ENCODE peak calls at places on chromosomes 12 and 14, in seven cellular contexts. One of them, this sample, is unnamed.

GRCh38 chr12:108782971-108783370 is 51.7 kb upstream of the CORO1C start:
- DNase-seq in T1000: no peak
- DNase-seq in smooth muscle cell of the brain vasculature: no peak
- DNase-seq in fibroblast of lung: no peak
- DNase-seq in DMS153: no peak
- DNase-seq in left lung: no peak
- DNase-seq in uterus: no peak
- DNase-seq in this sample: no peak

GRCh38 chr12:47328831-47329545 is 249.2 kb upstream of the AMIGO2 start:
- DNase-seq in T1000: no peak
- DNase-seq in smooth muscle cell of the brain vasculature: no peak
- DNase-seq in fibroblast of lung: no peak
- DNase-seq in DMS153: no peak
- DNase-seq in left lung: no peak
- DNase-seq in uterus: no peak
- DNase-seq in this sample: no peak

GRCh38 chr12:4787965-4788364 is 67.8 kb downstream of the GALNT8 start:
- DNase-seq in T1000: no peak
- DNase-seq in smooth muscle cell of the brain vasculature: no peak
- DNase-seq in fibroblast of lung: no peak
- DNase-seq in DMS153: no peak
- DNase-seq in left lung: no peak
- DNase-seq in uterus: no peak
- DNase-seq in this sample: no peak

GRCh38 chr12:3129301-3130052 is 52.3 kb downstream of the TSPAN9 start:
- DNase-seq in T1000: no peak
- DNase-seq in smooth muscle cell of the brain vasculature: no peak
- DNase-seq in fibroblast of lung: peak
- DNase-seq in DMS153: peak
- DNase-seq in left lung: no peak
- DNase-seq in uterus: no peak
- DNase-seq in this sample: no peak

GRCh38 chr14:75515631-75515999 is 6.7 kb upstream of the BATF start:
- DNase-seq in T1000: no peak
- DNase-seq in smooth muscle cell of the brain vasculature: no peak
- DNase-seq in fibroblast of lung: no peak
- DNase-seq in DMS153: no peak
- DNase-seq in left lung: no peak
- DNase-seq in uterus: no peak
- DNase-seq in this sample: no peak

GRCh38 chr12:3458041-3458440 is 33.0 kb upstream of the PRMT8 start:
- DNase-seq in T1000: no peak
- DNase-seq in smooth muscle cell of the brain vasculature: no peak
- DNase-seq in fibroblast of lung: no peak
- DNase-seq in DMS153: no peak
- DNase-seq in left lung: no peak
- DNase-seq in uterus: no peak
- DNase-seq in this sample: no peak

GRCh38 chr14:75183225-75183624 is 6.8 kb upstream of the TMED10 start:
- DNase-seq in T1000: no peak
- DNase-seq in smooth muscle cell of the brain vasculature: no peak
- DNase-seq in fibroblast of lung: no peak
- DNase-seq in DMS153: no peak
- DNase-seq in left lung: no peak
- DNase-seq in uterus: no peak
- DNase-seq in this sample: no peak

GRCh38 chr12:3962661-3963483 is 89.7 kb upstream of the PARP11 start:
- DNase-seq in T1000: no peak
- DNase-seq in smooth muscle cell of the brain vasculature: no peak
- DNase-seq in fibroblast of lung: no peak
- DNase-seq in DMS153: no peak
- DNase-seq in left lung: no peak
- DNase-seq in uterus: no peak
- DNase-seq in this sample: no peak

GRCh38 chr14:51104467-51104866 is 9.6 kb upstream of the TRIM9 start:
- DNase-seq in T1000: no peak
- DNase-seq in smooth muscle cell of the brain vasculature: no peak
- DNase-seq in fibroblast of lung: no peak
- DNase-seq in DMS153: no peak
- DNase-seq in left lung: no peak
- DNase-seq in uterus: no peak
- DNase-seq in this sample: no peak

GRCh38 chr12:107992870-107993451 is 136.1 kb upstream of the WSCD2 start:
- DNase-seq in T1000: no peak
- DNase-seq in smooth muscle cell of the brain vasculature: no peak
- DNase-seq in fibroblast of lung: peak
- DNase-seq in DMS153: peak
- DNase-seq in left lung: no peak
- DNase-seq in uterus: no peak
- DNase-seq in this sample: no peak

GRCh38 chr12:56676851-56677601 is 11.1 kb downstream of the PTGES3 start:
- DNase-seq in T1000: no peak
- DNase-seq in smooth muscle cell of the brain vasculature: no peak
- DNase-seq in fibroblast of lung: no peak
- DNase-seq in DMS153: no peak
- DNase-seq in left lung: no peak
- DNase-seq in uterus: no peak
- DNase-seq in this sample: peak

GRCh38 chr12:1356285-1356684 is 238.1 kb downstream of the FBXL14 start:
- DNase-seq in T1000: no peak
- DNase-seq in smooth muscle cell of the brain vasculature: no peak
- DNase-seq in fibroblast of lung: peak
- DNase-seq in DMS153: no peak
- DNase-seq in left lung: no peak
- DNase-seq in uterus: no peak
- DNase-seq in this sample: no peak

GRCh38 chr12:58920102-58920955 is at the start of gene LRIG3:
- DNase-seq in T1000: peak
- DNase-seq in smooth muscle cell of the brain vasculature: peak
- DNase-seq in fibroblast of lung: peak
- DNase-seq in DMS153: peak
- DNase-seq in left lung: peak
- DNase-seq in uterus: peak
- DNase-seq in this sample: peak

GRCh38 chr12:58310368-58310767 is 369.0 kb downstream of the ATP23 start:
- DNase-seq in T1000: no peak
- DNase-seq in smooth muscle cell of the brain vasculature: peak
- DNase-seq in fibroblast of lung: peak
- DNase-seq in DMS153: no peak
- DNase-seq in left lung: no peak
- DNase-seq in uterus: no peak
- DNase-seq in this sample: no peak

GRCh38 chr12:30823140-30823669 is 68.5 kb upstream of the CAPRIN2 start:
- DNase-seq in T1000: no peak
- DNase-seq in smooth muscle cell of the brain vasculature: no peak
- DNase-seq in fibroblast of lung: no peak
- DNase-seq in DMS153: no peak
- DNase-seq in left lung: peak
- DNase-seq in uterus: peak
- DNase-seq in this sample: peak

GRCh38 chr12:113514602-113515001 is 42.9 kb upstream of the LHX5 start:
- DNase-seq in T1000: no peak
- DNase-seq in smooth muscle cell of the brain vasculature: no peak
- DNase-seq in fibroblast of lung: no peak
- DNase-seq in DMS153: no peak
- DNase-seq in left lung: no peak
- DNase-seq in uterus: no peak
- DNase-seq in this sample: no peak